ENCODE peak calls at places on chromosomes 12 and 14, in six cellular contexts. B, G, V, W, E and U are unnamed samples.
A peak's percentile ranks its signal among the peaks of the same experiment; 100 is the strongest.

GRCh38 chr12:94980577-94980976 is 22.9 kb downstream of the NDUFA12 start:
- DNase-seq in E (no peak), V (no peak), B (no peak), W (no peak), G (no peak), U (no peak)

GRCh38 chr12:25957898-25958253 is 606 bp upstream of the RASSF8 start:
- DNase-seq in E (no peak), V (no peak), G (peak; percentile 62), B (no peak), W (no peak), U (no peak)

GRCh38 chr12:112161711-112162110 is 36.4 kb downstream of the TRAFD1 start:
- DNase-seq in W (no peak), V (no peak), E (no peak), B (peak; percentile 34), G (no peak), U (no peak)

GRCh38 chr12:25558566-25558965 is 5.5 kb upstream of the LMNTD1 start:
- DNase-seq in B (no peak), E (no peak), V (no peak), W (no peak), G (no peak), U (no peak)

GRCh38 chr14:81382517-81383225 is 17.5 kb downstream of the STON2 start:
- DNase-seq in G (no peak), B (no peak), V (peak; percentile 31), E (no peak), W (no peak), U (no peak)

GRCh38 chr14:65169351-65169750 is 67.0 kb upstream of the MAX start:
- DNase-seq in B (no peak), W (no peak), V (no peak), E (no peak), G (no peak), U (peak; percentile 78)

GRCh38 chr14:30193791-30194407 is 266.3 kb upstream of the PRKD1 start:
- DNase-seq in W (no peak), V (no peak), E (no peak), B (no peak), G (no peak), U (no peak)

GRCh38 chr12:19299765-19300164 is 139.5 kb upstream of the AEBP2 start:
- DNase-seq in V (no peak), W (no peak), G (no peak), B (no peak), E (no peak), U (no peak)

GRCh38 chr14:99793213-99794155 is at the start of gene EML1:
- DNase-seq in B (peak; percentile 70), E (peak; percentile 41), W (peak; percentile 93), G (peak; percentile 78), V (peak; percentile 75), U (peak; percentile 78)

GRCh38 chr12:71216725-71217579 is 59.2 kb upstream of the TSPAN8 start:
- DNase-seq in G (no peak), B (no peak), E (peak; percentile 28), W (no peak), V (peak; percentile 24), U (no peak)

GRCh38 chr12:130761537-130762318 is 45.6 kb upstream of the RIMBP2 start:
- DNase-seq in E (peak; percentile 54), W (no peak), B (no peak), V (peak; percentile 40), G (no peak), U (peak; percentile 37)

GRCh38 chr12:1853716-1854115 is 33.4 kb downstream of the LRTM2 start:
- DNase-seq in G (no peak), V (no peak), B (no peak), E (no peak), W (no peak), U (no peak)

GRCh38 chr12:108337235-108338223 is 1.6 kb downstream of the CMKLR1 start:
- DNase-seq in E (peak; percentile 26), W (no peak), B (no peak), G (no peak), V (no peak), U (peak; percentile 65)
- H3K27me3 ChIP-seq in E (peaks cover 24% of the 10 kb centered on the region), W (peaks cover 3% of the 10 kb centered on the region), B (no peaks in the 10 kb centered on the region), G (no peaks in the 10 kb centered on the region), V (no peaks in the 10 kb centered on the region), U (no peaks in the 10 kb centered on the region)

GRCh38 chr12:56350662-56351061 is 9.2 kb downstream of the STAT2 start:
- DNase-seq in V (no peak), G (no peak), B (no peak), E (no peak), W (no peak), U (no peak)
- H3K36me3 ChIP-seq in V (peaks cover 43% of the 10 kb centered on the region), G (no peaks in the 10 kb centered on the region), B (peaks cover 11% of the 10 kb centered on the region), E (peaks cover 74% of the 10 kb centered on the region), W (peaks cover 99% of the 10 kb centered on the region), U (peaks cover 59% of the 10 kb centered on the region)

GRCh38 chr12:85424581-85425348 is 144.7 kb downstream of the ALX1 start:
- DNase-seq in V (no peak), E (peak; percentile 34), B (no peak), W (no peak), G (no peak), U (peak; percentile 54)
- H3K27me3 ChIP-seq in V (no peaks in the 10 kb centered on the region), E (no peaks in the 10 kb centered on the region), B (no peaks in the 10 kb centered on the region), W (no peaks in the 10 kb centered on the region), G (no peaks in the 10 kb centered on the region), U (no peaks in the 10 kb centered on the region)

GRCh38 chr14:69768873-69769272 is 1.9 kb downstream of the SRSF5 start:
- DNase-seq in V (no peak), E (no peak), G (no peak), W (no peak), B (no peak), U (no peak)
- H3K36me3 ChIP-seq in V (peaks cover 16% of the 10 kb centered on the region), E (peaks cover 51% of the 10 kb centered on the region), G (no peaks in the 10 kb centered on the region), W (peaks cover 60% of the 10 kb centered on the region), B (peaks cover 7% of the 10 kb centered on the region), U (peaks cover 26% of the 10 kb centered on the region)

GRCh38 chr12:54022960-54023884 is 5.0 kb upstream of the HOXC6 start:
- DNase-seq in B (no peak), W (peak; percentile 19), V (no peak), G (no peak), E (no peak), U (no peak)
- H3K27me3 ChIP-seq in B (no peaks in the 10 kb centered on the region), W (no peaks in the 10 kb centered on the region), V (peaks cover 75% of the 10 kb centered on the region), G (peaks cover 25% of the 10 kb centered on the region), E (peaks cover 64% of the 10 kb centered on the region), U (no peaks in the 10 kb centered on the region)

GRCh38 chr12:125018356-125018755 is 24.9 kb downstream of the BRI3BP start:
- DNase-seq in E (no peak), B (no peak), V (no peak), W (no peak), G (no peak), U (no peak)
- H3K36me3 ChIP-seq in E (peaks cover 45% of the 10 kb centered on the region), B (no peaks in the 10 kb centered on the region), V (no peaks in the 10 kb centered on the region), W (no peaks in the 10 kb centered on the region), G (no peaks in the 10 kb centered on the region), U (peaks cover 22% of the 10 kb centered on the region)

DNA sequence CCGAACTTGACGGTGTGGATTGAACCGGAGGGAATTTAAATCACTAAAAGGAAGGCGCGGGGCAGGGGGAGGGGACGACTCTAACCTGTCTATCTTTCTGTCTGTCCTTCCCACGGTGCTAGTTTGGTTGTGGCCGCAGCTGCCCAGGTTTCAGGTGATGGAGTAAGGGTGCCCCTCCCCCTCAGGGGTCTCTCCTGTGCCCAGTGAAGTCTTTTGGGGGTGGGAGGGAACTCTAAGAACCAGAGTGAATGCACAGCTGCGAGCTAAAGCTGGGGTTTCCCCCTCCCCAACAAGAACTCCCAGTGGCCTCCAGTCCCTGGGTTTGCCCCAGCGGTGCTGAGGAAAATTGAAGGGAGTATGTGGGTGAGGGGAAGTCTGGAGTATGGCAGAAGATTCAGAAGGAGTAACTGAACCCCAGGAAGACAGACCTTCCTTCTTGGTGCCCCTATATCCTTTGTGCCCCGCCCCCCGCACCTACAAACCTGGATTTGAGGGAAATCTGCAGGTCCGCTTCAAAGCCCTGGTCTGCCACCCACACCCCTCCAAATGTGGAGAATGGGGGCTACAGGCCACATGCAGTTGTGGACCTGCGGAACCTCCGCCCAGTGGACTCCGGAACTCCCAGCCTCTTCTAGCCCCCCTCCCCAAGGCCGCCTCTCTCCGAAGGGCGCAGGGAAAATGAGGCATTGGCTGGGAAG is 3.6 kb upstream of the HOXC9 start:
- DNase-seq in W (no peak), B (no peak), E (no peak), V (no peak), G (no peak), U (no peak)
- H3K27me3 ChIP-seq in W (no peaks in the 10 kb centered on the region), B (no peaks in the 10 kb centered on the region), E (peaks cover 65% of the 10 kb centered on the region), V (peaks cover 79% of the 10 kb centered on the region), G (peaks cover 84% of the 10 kb centered on the region), U (peaks cover 8% of the 10 kb centered on the region)